ENCODE peak calls at places on chromosomes 12 and 14, in four cellular contexts. One of them, this sample, is unnamed.

GRCh38 chr14:104562606-104563005 is 17.0 kb upstream of the C14orf180 start:
- DNase-seq in IMR-90: no peak
- DNase-seq in keratinocyte: no peak
- DNase-seq in K562: no peak
- DNase-seq in this sample: no peak

GRCh38 chr12:48307269-48307668 is 43.5 kb downstream of the ZNF641 start:
- DNase-seq in IMR-90: no peak
- DNase-seq in keratinocyte: no peak
- DNase-seq in K562: peak; percentile 13
- DNase-seq in this sample: no peak

GRCh38 chr12:30643366-30643765 is 52.3 kb downstream of the IPO8 start:
- DNase-seq in IMR-90: peak; percentile 21
- DNase-seq in keratinocyte: no peak
- DNase-seq in K562: no peak
- DNase-seq in this sample: no peak

GRCh38 chr12:63124778-63125177 is 26.2 kb downstream of the AVPR1A start:
- DNase-seq in IMR-90: no peak
- DNase-seq in keratinocyte: no peak
- DNase-seq in K562: no peak
- DNase-seq in this sample: no peak

GRCh38 chr12:66051361-66051760 is 79.2 kb downstream of the LLPH start:
- DNase-seq in IMR-90: no peak
- DNase-seq in keratinocyte: no peak
- DNase-seq in K562: no peak
- DNase-seq in this sample: no peak

GRCh38 chr14:68203871-68204270 is 384.3 kb downstream of the RAD51B start:
- DNase-seq in IMR-90: no peak
- DNase-seq in keratinocyte: no peak
- DNase-seq in K562: no peak
- DNase-seq in this sample: no peak

GRCh38 chr12:47079894-47080724 is at the start of gene AMIGO2:
- DNase-seq in IMR-90: peak; percentile 54
- DNase-seq in keratinocyte: no peak
- DNase-seq in K562: peak; percentile 41
- DNase-seq in this sample: peak; percentile 88

GRCh38 chr14:88202296-88202695 is 120.8 kb downstream of the KCNK10 start:
- DNase-seq in IMR-90: no peak
- DNase-seq in keratinocyte: no peak
- DNase-seq in K562: no peak
- DNase-seq in this sample: no peak

GRCh38 chr14:102957222-102957621 is 34.8 kb downstream of the AMN start:
- DNase-seq in IMR-90: peak; percentile 57
- DNase-seq in keratinocyte: no peak
- DNase-seq in K562: no peak
- DNase-seq in this sample: no peak

GRCh38 chr14:99548871-99549270 is 55.1 kb downstream of the CCDC85C start:
- DNase-seq in IMR-90: no peak
- DNase-seq in keratinocyte: no peak
- DNase-seq in K562: no peak
- DNase-seq in this sample: no peak
- H3K9ac ChIP-seq in IMR-90: no peak overlapping the region
- H3K9ac ChIP-seq in keratinocyte: no peak overlapping the region
- H3K9ac ChIP-seq in K562: no peak overlapping the region
- H3K9ac ChIP-seq in this sample: no peak overlapping the region

GRCh38 chr12:67425394-67425793 is 156.2 kb downstream of the CAND1 start:
- DNase-seq in IMR-90: no peak
- DNase-seq in keratinocyte: no peak
- DNase-seq in K562: no peak
- DNase-seq in this sample: no peak

GRCh38 chr12:67422081-67422480 is 152.9 kb downstream of the CAND1 start:
- DNase-seq in IMR-90: no peak
- DNase-seq in keratinocyte: no peak
- DNase-seq in K562: no peak
- DNase-seq in this sample: no peak

GRCh38 chr12:67427336-67427735 is 158.2 kb downstream of the CAND1 start:
- DNase-seq in IMR-90: no peak
- DNase-seq in keratinocyte: no peak
- DNase-seq in K562: no peak
- DNase-seq in this sample: no peak

GRCh38 chr12:67426067-67426466 is 156.9 kb downstream of the CAND1 start:
- DNase-seq in IMR-90: peak; percentile 80
- DNase-seq in keratinocyte: no peak
- DNase-seq in K562: no peak
- DNase-seq in this sample: no peak

GRCh38 chr12:67424784-67425183 is 155.6 kb downstream of the CAND1 start:
- DNase-seq in IMR-90: no peak
- DNase-seq in keratinocyte: no peak
- DNase-seq in K562: no peak
- DNase-seq in this sample: no peak
- TF ChIP-seq CTCF in IMR-90: no peak
- TF ChIP-seq CTCF in keratinocyte: no peak
- TF ChIP-seq CTCF in K562: no peak
- TF ChIP-seq CTCF in this sample: no peak

GRCh38 chr12:132689227-132689626 is 1.8 kb downstream of the PXMP2 start:
- DNase-seq in IMR-90: no peak
- DNase-seq in keratinocyte: no peak
- DNase-seq in K562: no peak
- DNase-seq in this sample: peak; percentile 68

GRCh38 chr12:132685400-132685799 is 1.7 kb downstream of the POLE start:
- DNase-seq in IMR-90: no peak
- DNase-seq in keratinocyte: no peak
- DNase-seq in K562: peak; percentile 31
- DNase-seq in this sample: no peak

GRCh38 chr12:132687211-132688164 is at the start of the genes POLE and PXMP2:
- DNase-seq in IMR-90: peak; percentile 91
- DNase-seq in keratinocyte: peak; percentile 38
- DNase-seq in K562: peak; percentile 98
- DNase-seq in this sample: peak; percentile 99

GRCh38 chr12:132690112-132690511 is 2.7 kb downstream of the PXMP2 start:
- DNase-seq in IMR-90: no peak
- DNase-seq in keratinocyte: no peak
- DNase-seq in K562: no peak
- DNase-seq in this sample: no peak

GRCh38 chr12:132686831-132687210 is 321 bp downstream of the POLE start:
- DNase-seq in IMR-90: no peak
- DNase-seq in keratinocyte: no peak
- DNase-seq in K562: peak; percentile 41
- DNase-seq in this sample: no peak
- H3K9ac ChIP-seq in IMR-90: peak overlapping the region; percentile 41
- H3K9ac ChIP-seq in keratinocyte: peak overlapping the region; percentile 74
- H3K9ac ChIP-seq in K562: peak overlapping the region; percentile 98
- H3K9ac ChIP-seq in this sample: peak overlapping the region; percentile 75

GRCh38 chr12:3313655-3314305 is 177.2 kb upstream of the PRMT8 start:
- DNase-seq in IMR-90: peak; percentile 20
- DNase-seq in keratinocyte: no peak
- DNase-seq in K562: peak; percentile 12
- DNase-seq in this sample: peak; percentile 90
- TF ChIP-seq CTCF in IMR-90: peak; percentile 20
- TF ChIP-seq CTCF in keratinocyte: peak; percentile 32
- TF ChIP-seq CTCF in K562: peak; percentile 23
- TF ChIP-seq CTCF in this sample: peak; percentile 91

GRCh38 chr12:89208661-89209096 is 143.6 kb downstream of the DUSP6 start:
- DNase-seq in IMR-90: peak; percentile 29
- DNase-seq in keratinocyte: no peak
- DNase-seq in K562: no peak
- DNase-seq in this sample: no peak
- H3K9ac ChIP-seq in IMR-90: no peak overlapping the region
- H3K9ac ChIP-seq in keratinocyte: no peak overlapping the region
- H3K9ac ChIP-seq in K562: no peak overlapping the region
- H3K9ac ChIP-seq in this sample: no peak overlapping the region

DNA sequence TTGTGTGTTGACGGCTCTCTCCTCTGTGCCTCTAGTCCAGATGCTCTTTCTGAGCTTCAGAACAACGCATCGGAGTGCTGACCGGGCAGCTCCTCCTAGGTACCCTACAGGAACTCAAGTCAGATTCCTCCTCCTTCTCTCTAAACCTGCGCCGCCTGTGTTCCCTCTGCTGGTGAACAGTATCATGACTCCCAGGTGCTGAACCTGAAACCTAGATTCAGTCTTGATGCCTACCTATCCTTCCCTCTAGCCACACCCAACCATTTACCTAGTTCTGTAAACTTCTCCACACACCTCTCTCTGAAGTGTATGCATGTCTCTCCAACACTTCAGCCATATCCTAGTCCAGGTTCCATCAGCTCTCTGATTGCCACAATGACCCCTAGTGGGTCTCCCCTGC is 112.7 kb downstream of the EFCAB11 start:
- DNase-seq in IMR-90: no peak
- DNase-seq in keratinocyte: no peak
- DNase-seq in K562: no peak
- DNase-seq in this sample: peak; percentile 68
- TF ChIP-seq CTCF in IMR-90: no peak
- TF ChIP-seq CTCF in keratinocyte: peak; percentile 11
- TF ChIP-seq CTCF in K562: no peak
- TF ChIP-seq CTCF in this sample: peak; percentile 67

DNA sequence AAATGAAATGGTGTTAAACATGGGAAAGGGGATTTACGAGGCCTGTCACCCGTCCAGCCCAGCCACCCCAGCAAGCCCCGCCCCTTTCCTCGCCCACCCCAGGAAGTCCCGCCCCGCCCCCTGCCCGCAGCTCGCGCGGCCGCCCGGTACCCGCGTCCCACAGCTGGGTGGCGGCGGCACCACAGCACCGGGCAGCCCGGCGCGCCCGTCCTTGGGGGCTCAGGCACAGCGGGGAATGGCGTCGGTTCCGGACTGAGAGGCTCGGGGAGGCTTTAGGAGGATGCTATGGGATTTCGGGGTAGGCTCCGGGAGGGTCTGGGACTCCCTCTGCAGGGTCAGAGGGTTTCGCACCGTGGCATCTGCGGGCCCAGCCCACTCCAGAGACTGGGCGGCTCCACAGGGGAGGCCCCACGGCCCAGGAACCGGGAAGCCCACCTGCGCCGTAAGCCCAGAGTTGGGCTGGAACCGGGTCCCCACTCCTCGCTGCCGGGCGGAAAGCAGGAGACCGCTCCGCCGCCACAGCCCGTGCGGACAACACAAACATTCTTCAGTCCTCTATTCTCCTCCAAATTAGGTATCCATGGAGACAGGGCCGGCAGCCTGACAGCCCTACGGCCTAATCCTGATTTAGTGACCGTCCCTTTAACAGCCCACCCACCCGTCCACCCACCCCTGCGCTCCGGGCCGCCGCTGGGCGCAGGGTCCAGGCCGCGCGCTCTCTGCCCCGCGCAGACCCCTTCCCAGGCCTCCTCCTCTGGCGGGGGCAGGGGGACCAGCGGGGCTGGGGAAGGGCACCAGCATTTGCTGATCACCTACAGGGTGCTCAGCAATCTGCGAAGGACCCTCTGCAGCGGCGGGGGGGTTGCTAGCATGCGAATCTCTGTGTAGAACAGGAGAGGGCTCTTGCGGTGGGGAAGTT is 1.3 kb downstream of the FIGNL2 start:
- DNase-seq in IMR-90: no peak
- DNase-seq in keratinocyte: no peak
- DNase-seq in K562: no peak
- DNase-seq in this sample: peak; percentile 92
- H3K9ac ChIP-seq in IMR-90: peak overlapping the region; percentile 49
- H3K9ac ChIP-seq in keratinocyte: no peak overlapping the region
- H3K9ac ChIP-seq in K562: no peak overlapping the region
- H3K9ac ChIP-seq in this sample: peak overlapping the region; percentile 47

GRCh38 chr12:69630191-69630590 is 19.5 kb upstream of the LRRC10 start:
- DNase-seq in IMR-90: no peak
- DNase-seq in keratinocyte: no peak
- DNase-seq in K562: peak; percentile 34
- DNase-seq in this sample: peak; percentile 80
- TF ChIP-seq CTCF in IMR-90: peak; percentile 22
- TF ChIP-seq CTCF in keratinocyte: peak; percentile 38
- TF ChIP-seq CTCF in K562: peak; percentile 56
- TF ChIP-seq CTCF in this sample: peak; percentile 74

GRCh38 chr12:120228041-120228290 is 27.1 kb upstream of the RPLP0 start:
- DNase-seq in IMR-90: no peak
- DNase-seq in keratinocyte: no peak
- DNase-seq in K562: no peak
- DNase-seq in this sample: no peak
- H3K9ac ChIP-seq in IMR-90: peak overlapping the region; percentile 9
- H3K9ac ChIP-seq in keratinocyte: peak overlapping the region; percentile 55
- H3K9ac ChIP-seq in K562: peak overlapping the region; percentile 73
- H3K9ac ChIP-seq in this sample: peak overlapping the region; percentile 87

This sample was measured in endodermal cell.